ENCODE peak calls at places on chromosomes 7 and 10, in four cellular contexts. G is SK-N-SH, H is WTC11, F is GM12878. J is an unnamed sample.

GRCh38 chr10:668786-669485 is 20.5 kb downstream of the DIP2C start:
- DNase-seq in F (no peak), H (no peak), G (no peak), J (no peak)

GRCh38 chr7:132029369-132030160 is 473.1 kb upstream of the PODXL start:
- DNase-seq in F (no peak), G (no peak), H (no peak), J (no peak)

GRCh38 chr10:71357792-71358265 is 38.8 kb downstream of the SLC29A3 start:
- DNase-seq in H (no peak), F (no peak), G (peak), J (peak)

GRCh38 chr7:106717997-106718871 is 57.3 kb upstream of the CCDC71L start:
- DNase-seq in G (peak), H (no peak), F (peak), J (peak)

GRCh38 chr10:43228783-43229207 is 38.1 kb downstream of the RASGEF1A start:
- DNase-seq in H (no peak), F (no peak), G (no peak), J (no peak)

GRCh38 chr10:4131407-4132215 is 346.6 kb upstream of the KLF6 start:
- DNase-seq in F (peak), H (no peak), G (no peak), J (no peak)

GRCh38 chr7:104584620-104585019 is 256.2 kb downstream of the LHFPL3 start:
- DNase-seq in H (no peak), G (no peak), F (no peak), J (no peak)

GRCh38 chr10:84237199-84238051 is 3.9 kb downstream of the LRIT1 start:
- DNase-seq in H (peak), F (no peak), G (no peak), J (peak)

GRCh38 chr7:129122751-129123516 is 21.6 kb upstream of the TSPAN33 start:
- DNase-seq in G (no peak), H (no peak), F (peak), J (no peak)

GRCh38 chr10:62761115-62761514 is 43.4 kb upstream of the ADO start:
- DNase-seq in G (no peak), F (no peak), H (no peak), J (no peak)

GRCh38 chr10:112790030-112790429 is 160.0 kb upstream of the TCF7L2 start:
- DNase-seq in H (no peak), F (no peak), G (no peak), J (no peak)

GRCh38 chr10:118974951-118975350 is 54.6 kb upstream of the NANOS1 start:
- DNase-seq in F (no peak), G (no peak), H (no peak), J (no peak)

GRCh38 chr7:155584763-155585531 is 38.6 kb upstream of the CNPY1 start:
- DNase-seq in H (no peak), G (peak), F (no peak), J (peak)

GRCh38 chr10:110566472-110567200 is 859 bp upstream of the SMC3 start:
- DNase-seq in H (no peak), F (no peak), G (peak), J (no peak)

GRCh38 chr10:106972381-106972780 is 192.1 kb downstream of the SORCS1 start:
- DNase-seq in G (no peak), F (no peak), H (no peak), J (no peak)

GRCh38 chr7:2520131-2520807 is 695 bp downstream of the LFNG start:
- DNase-seq in G (peak), F (no peak), H (no peak), J (peak)

GRCh38 chr7:129827467-129827990 is 125.2 kb downstream of the UBE2H start:
- DNase-seq in H (no peak), G (no peak), F (no peak), J (no peak)

GRCh38 chr10:34816067-34817002 is 1.2 kb upstream of the PARD3 start:
- DNase-seq in G (peak), F (no peak), H (peak), J (no peak)

GRCh38 chr7:1848013-1848640 is 178.1 kb downstream of the ELFN1 start:
- DNase-seq in H (peak), G (no peak), F (no peak), J (no peak)

GRCh38 chr10:119638982-119639381 is 12.2 kb upstream of the BAG3 start:
- DNase-seq in G (no peak), H (no peak), F (no peak), J (no peak)

GRCh38 chr10:31961675-31962074 is 33.0 kb upstream of the ARHGAP12 start:
- DNase-seq in F (no peak), G (no peak), H (no peak), J (no peak)

GRCh38 chr10:11612004-11613001 is 853 bp upstream of the USP6NL start:
- DNase-seq in H (no peak), G (no peak), F (no peak), J (no peak)

GRCh38 chr10:125102821-125103220 is 57.5 kb downstream of the CTBP2 start:
- DNase-seq in G (no peak), F (no peak), H (no peak), J (no peak)

GRCh38 chr10:127874966-127875765 is 17.6 kb downstream of the CLRN3 start:
- DNase-seq in H (no peak), F (no peak), G (no peak), J (no peak)

GRCh38 chr10:13913890-13914289 is 327.1 kb downstream of the PRPF18 start:
- DNase-seq in H (no peak), F (peak), G (no peak), J (no peak)

GRCh38 chr10:30747633-30748032 is 118.1 kb upstream of the LYZL2 start:
- DNase-seq in H (no peak), F (peak), G (peak), J (no peak)

GRCh38 chr10:8049874-8050560 is 4.5 kb upstream of the GATA3 start:
- DNase-seq in F (no peak), H (no peak), G (no peak), J (no peak)

GRCh38 chr10:108970016-108970415 is 953.3 kb downstream of the XPNPEP1 start:
- DNase-seq in H (peak), F (no peak), G (no peak), J (no peak)

GRCh38 chr7:138030679-138031351 is 28.9 kb upstream of the CREB3L2 start:
- DNase-seq in F (no peak), G (no peak), H (no peak), J (no peak)

GRCh38 chr10:23918839-23919238 is 290.1 kb upstream of the KIAA1217 start:
- DNase-seq in F (no peak), G (no peak), H (no peak), J (no peak)

GRCh38 chr10:114953047-114953446 is 15.1 kb downstream of the TRUB1 start:
- DNase-seq in G (no peak), H (no peak), F (no peak), J (no peak)

GRCh38 chr7:2709553-2710165 is 21.7 kb downstream of the AMZ1 start:
- DNase-seq in G (peak), H (peak), F (peak), J (peak)

GRCh38 chr10:97540669-97541500 is 31.7 kb upstream of the ANKRD2 start:
- DNase-seq in H (peak), F (no peak), G (no peak), J (no peak)

GRCh38 chr10:97538839-97539238 is 33.7 kb upstream of the ANKRD2 start:
- DNase-seq in F (no peak), G (no peak), H (no peak), J (no peak)

GRCh38 chr10:97539523-97540200 is 32.9 kb upstream of the ANKRD2 start:
- DNase-seq in H (peak), G (no peak), F (no peak), J (no peak)

GRCh38 chr10:97537186-97537869 is 35.3 kb upstream of the ANKRD2 start:
- DNase-seq in G (no peak), H (no peak), F (no peak), J (no peak)

DNA sequence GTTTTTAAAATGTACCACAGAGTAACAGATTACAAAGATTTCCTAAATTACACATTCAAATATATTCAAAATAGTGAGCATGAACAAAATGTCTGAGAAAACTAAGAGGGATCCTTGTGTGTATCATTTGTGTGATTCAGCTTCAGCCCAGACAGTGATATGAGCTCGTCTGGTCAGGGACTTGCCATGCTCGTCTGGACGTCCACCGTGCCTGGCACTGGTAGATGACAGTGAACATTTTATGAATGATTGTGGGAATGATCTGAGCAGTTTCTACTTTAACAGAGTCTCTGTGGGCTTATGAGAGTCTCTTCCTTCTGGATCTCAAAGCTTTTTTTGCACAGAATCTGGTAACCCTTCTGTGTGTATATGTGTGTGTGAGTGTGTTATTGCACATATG is 34.2 kb upstream of the ANKRD2 start:
- DNase-seq in F (no peak), G (no peak), H (no peak), J (no peak)
- TF ChIP-seq USF1 in F (no peak), G (no peak), H (no peak), J (no peak)

GRCh38 chr10:102796407-102797176 is 40.6 kb downstream of the CYP17A1 start:
- DNase-seq in H (no peak), F (peak), G (no peak), J (no peak)
- TF ChIP-seq USF1 in H (no peak), F (peak), G (no peak), J (peak)

GRCh38 chr7:152902870-152903860 is 143.6 kb downstream of the ACTR3B start:
- DNase-seq in H (no peak), G (no peak), F (no peak), J (no peak)
- TF ChIP-seq USF1 in H (no peak), G (no peak), F (no peak), J (no peak)

DNA sequence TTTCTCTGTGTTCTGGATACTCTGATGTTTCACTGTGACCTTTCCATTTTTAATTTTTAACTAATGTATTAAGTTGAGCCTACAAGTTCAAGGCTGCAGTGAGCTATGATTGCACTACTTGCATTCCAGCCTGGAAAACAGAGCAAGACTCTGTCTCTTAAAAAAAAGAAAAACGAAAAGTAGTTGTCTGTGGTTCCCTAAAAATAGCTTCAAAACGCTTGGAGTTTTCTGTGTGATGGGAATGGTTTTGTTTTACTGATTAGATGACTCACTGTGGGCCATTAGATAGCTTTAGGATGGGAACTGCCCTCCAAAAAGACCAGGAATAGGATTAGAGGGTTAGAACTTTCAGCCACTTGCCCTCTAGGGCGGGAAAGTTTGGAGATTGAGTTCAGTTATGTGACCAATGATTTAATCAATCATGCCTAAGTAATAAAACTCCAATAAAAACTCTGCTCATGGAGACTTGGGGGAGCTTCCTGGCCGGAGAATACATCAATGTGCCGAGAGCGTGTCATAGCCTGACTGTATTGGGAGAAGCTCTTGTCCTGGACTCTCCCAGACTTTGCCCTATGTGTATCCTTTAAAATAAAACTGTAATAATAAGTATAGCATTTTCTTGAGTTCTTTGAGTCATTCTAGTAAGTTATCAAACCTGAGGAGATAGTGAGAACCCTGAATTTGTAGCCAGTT is 147.1 kb downstream of the LYZL1 start:
- DNase-seq in G (no peak), F (no peak), H (no peak), J (no peak)
- TF ChIP-seq USF1 in G (no peak), F (no peak), H (no peak), J (no peak)

GRCh38 chr10:78029294-78030226 is at the start of gene POLR3A:
- DNase-seq in H (peak), F (peak), G (peak), J (peak)

GRCh38 chr10:78023741-78024140 is 5.6 kb downstream of the POLR3A start:
- DNase-seq in G (no peak), H (no peak), F (no peak), J (no peak)

GRCh38 chr10:78025685-78026364 is 3.5 kb downstream of the POLR3A start:
- DNase-seq in F (no peak), G (no peak), H (no peak), J (no peak)

GRCh38 chr10:78033623-78034470 is at the start of gene RPS24:
- DNase-seq in F (peak), G (peak), H (peak), J (peak)

GRCh38 chr10:78028438-78029293 is 649 bp downstream of the POLR3A start:
- DNase-seq in G (no peak), F (no peak), H (peak), J (no peak)
- TF ChIP-seq USF1 in G (no peak), F (no peak), H (no peak), J (no peak)

GRCh38 chr10:97074256-97075145 is 111.3 kb downstream of the SLIT1 start:
- DNase-seq in F (no peak), G (peak), H (no peak), J (no peak)

GRCh38 chr10:97078280-97079156 is 107.2 kb downstream of the SLIT1 start:
- DNase-seq in F (no peak), G (no peak), H (no peak), J (no peak)

GRCh38 chr10:97075961-97076525 is 109.7 kb downstream of the SLIT1 start:
- DNase-seq in G (peak), H (no peak), F (no peak), J (no peak)

GRCh38 chr10:97075421-97075820 is 110.3 kb downstream of the SLIT1 start:
- DNase-seq in F (no peak), G (no peak), H (no peak), J (no peak)

GRCh38 chr10:97076781-97077180 is 109.0 kb downstream of the SLIT1 start:
- DNase-seq in F (no peak), H (no peak), G (no peak), J (no peak)
- TF ChIP-seq USF1 in F (no peak), H (no peak), G (no peak), J (no peak)

GRCh38 chr7:14598978-14599377 is 303.6 kb downstream of the DGKB start:
- DNase-seq in G (no peak), F (no peak), H (no peak), J (no peak)
- TF ChIP-seq USF1 in G (no peak), F (no peak), H (no peak), J (no peak)

DNA sequence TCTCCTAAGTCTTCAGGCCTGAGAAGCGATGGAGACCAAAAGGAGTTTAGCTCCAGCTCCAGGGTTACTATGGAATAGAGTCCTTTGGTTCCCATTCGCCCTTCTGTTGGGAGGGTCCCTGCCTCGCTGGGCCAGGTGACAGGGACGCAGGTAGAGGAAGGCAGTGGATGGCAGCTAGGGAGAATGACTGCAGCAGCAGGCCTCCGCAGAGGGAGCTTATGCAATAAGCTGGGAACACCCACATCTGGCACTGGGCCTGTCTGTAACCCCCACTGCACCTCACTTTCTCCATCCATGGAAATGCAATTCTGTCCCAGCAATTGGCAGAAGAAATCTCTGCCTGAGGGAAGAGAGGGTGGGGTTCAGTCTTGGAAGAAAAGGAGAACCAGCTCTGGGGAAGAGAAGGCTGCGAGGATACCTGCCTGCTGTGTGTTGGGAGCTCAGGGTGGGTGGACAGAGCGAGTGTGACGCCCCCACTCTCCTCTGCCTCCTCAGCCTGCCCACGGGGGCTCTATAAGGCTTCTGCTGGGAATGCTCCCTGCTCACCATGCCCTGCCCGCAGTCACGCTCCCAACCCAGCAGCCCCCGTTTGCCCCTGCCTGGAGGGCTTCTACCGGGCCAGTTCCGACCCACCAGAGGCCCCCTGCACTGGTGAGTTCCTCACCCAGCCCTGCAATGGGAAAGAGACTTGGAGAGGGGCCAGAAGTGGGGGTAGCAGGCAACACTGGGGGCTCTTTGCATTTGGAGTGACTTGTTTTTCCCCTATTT is 10.3 kb downstream of the EPHB6 start:
- DNase-seq in H (no peak), F (no peak), G (no peak), J (no peak)
- TF ChIP-seq USF1 in H (no peak), F (no peak), G (no peak), J (no peak)

J was measured in K562.